ENCODE peak calls at places on chromosomes 2 and 18, in ten cellular contexts. K is heart right ventricle, D is spleen, L is cardiac fibroblast, O is A673, U is astrocyte of the spinal cord, S is lower leg skin, N is ovary, E is endodermal cell, J is astrocyte of the cerebellum. G is an unnamed sample.

GRCh38 chr2:1581965-1582625 is 162.2 kb downstream of the PXDN start:
- DNase-seq in S (no peak), K (no peak), J (no peak), U (no peak), E (peak), D (no peak), O (no peak), L (peak), N (no peak), G (no peak)

GRCh38 chr2:30255026-30255425 is 23.7 kb downstream of the LBH start:
- DNase-seq in J (no peak), U (no peak), L (no peak), N (no peak), K (no peak), E (no peak), O (no peak), S (peak), D (peak), G (no peak)

GRCh38 chr2:150716186-150716585 is 228.7 kb upstream of the RND3 start:
- DNase-seq in S (no peak), U (no peak), J (no peak), D (no peak), O (no peak), K (no peak), L (peak), N (no peak), E (no peak), G (peak)

GRCh38 chr18:31049189-31049588 is 6.6 kb upstream of the DSC3 start:
- DNase-seq in U (no peak), D (no peak), O (no peak), K (no peak), N (no peak), L (no peak), S (no peak), J (no peak), E (no peak), G (no peak)

GRCh38 chr18:22549260-22549937 is 131.7 kb upstream of the CTAGE1 start:
- DNase-seq in L (no peak), K (no peak), J (no peak), D (no peak), E (no peak), O (no peak), N (no peak), S (no peak), U (no peak), G (no peak)

GRCh38 chr2:144320491-144320890 is 199.4 kb downstream of the ZEB2 start:
- DNase-seq in L (peak), E (no peak), N (no peak), S (no peak), O (peak), U (peak), J (no peak), K (no peak), D (peak), G (peak)

GRCh38 chr2:121173112-121173511 is 111.9 kb downstream of the TFCP2L1 start:
- DNase-seq in E (no peak), J (peak), L (no peak), K (no peak), D (no peak), U (peak), O (no peak), N (no peak), S (peak), G (no peak)

GRCh38 chr2:98356729-98357128 is 10.5 kb downstream of the CNGA3 start:
- DNase-seq in J (no peak), O (no peak), S (no peak), N (no peak), D (no peak), U (no peak), L (no peak), K (no peak), E (no peak), G (no peak)

GRCh38 chr2:134327367-134327766 is 73.5 kb downstream of the MGAT5 start:
- DNase-seq in N (no peak), D (no peak), O (no peak), S (no peak), K (no peak), L (peak), U (no peak), E (no peak), J (no peak), G (peak)

GRCh38 chr2:70686577-70687460 is 81.2 kb downstream of the ADD2 start:
- DNase-seq in L (peak), J (no peak), O (peak), K (peak), U (peak), N (no peak), D (peak), S (peak), E (peak), G (peak)

GRCh38 chr2:226661789-226662545 is 137.7 kb downstream of the IRS1 start:
- DNase-seq in N (no peak), L (peak), K (peak), E (no peak), J (peak), U (peak), O (peak), S (no peak), D (no peak), G (peak)

GRCh38 chr2:151632993-151633592 is 101.2 kb downstream of the NEB start:
- DNase-seq in N (no peak), K (no peak), S (no peak), O (peak), E (no peak), D (no peak), J (no peak), U (peak), L (peak), G (peak)

GRCh38 chr2:65639156-65639876 is 206.9 kb upstream of the SPRED2 start:
- DNase-seq in E (no peak), S (no peak), K (no peak), L (peak), U (peak), D (no peak), J (peak), N (no peak), O (peak), G (peak)

GRCh38 chr2:10289352-10289751 is 13.4 kb upstream of the HPCAL1 start:
- DNase-seq in O (no peak), N (no peak), S (no peak), E (no peak), D (no peak), J (no peak), U (no peak), L (no peak), K (no peak), G (no peak)

GRCh38 chr2:98669675-98670074 is 61.3 kb downstream of the MGAT4A start:
- DNase-seq in K (no peak), J (no peak), D (no peak), U (no peak), N (no peak), S (no peak), O (no peak), E (no peak), L (peak), G (no peak)

GRCh38 chr2:85131116-85131515 is 2.1 kb upstream of the TCF7L1 start:
- DNase-seq in S (no peak), O (peak), J (no peak), L (peak), U (peak), E (peak), D (no peak), K (no peak), N (no peak), G (peak)

GRCh38 chr2:21519821-21520220 is 396.1 kb downstream of the TDRD15 start:
- DNase-seq in N (no peak), J (no peak), E (no peak), O (no peak), D (no peak), L (no peak), S (no peak), U (no peak), K (no peak), G (no peak)

GRCh38 chr2:169012812-169013627 is 18.1 kb downstream of the ABCB11 start:
- DNase-seq in O (no peak), D (no peak), S (no peak), N (no peak), U (no peak), L (peak), E (no peak), K (no peak), J (no peak), G (no peak)

GRCh38 chr18:80229766-80230745 is 17.3 kb downstream of the PARD6G start:
- DNase-seq in S (peak), L (no peak), J (no peak), K (no peak), O (no peak), E (no peak), D (no peak), N (no peak), U (no peak), G (no peak)

GRCh38 chr2:34254272-34254882 is 655.3 kb upstream of the FAM98A start:
- DNase-seq in J (no peak), K (no peak), S (no peak), E (no peak), L (no peak), D (no peak), U (no peak), O (no peak), N (no peak), G (no peak)

GRCh38 chr2:96841707-96842495 is 1.9 kb downstream of the ANKRD23 start:
- DNase-seq in D (no peak), J (no peak), K (no peak), O (no peak), N (no peak), E (no peak), L (no peak), U (no peak), S (no peak), G (no peak)

GRCh38 chr2:203905661-203906060 is 30.9 kb upstream of the ICOS start:
- DNase-seq in L (no peak), J (no peak), D (no peak), O (no peak), E (no peak), U (no peak), S (no peak), N (no peak), K (no peak), G (no peak)

GRCh38 chr18:42113529-42114191 is 158.6 kb downstream of the PIK3C3 start:
- DNase-seq in J (peak), K (no peak), O (peak), D (no peak), N (no peak), E (no peak), S (no peak), U (peak), L (peak), G (peak)

GRCh38 chr2:173652731-173653426 is 298.2 kb downstream of the CDCA7 start:
- DNase-seq in E (no peak), O (peak), J (peak), K (no peak), D (no peak), L (peak), S (no peak), N (no peak), U (peak), G (peak)

GRCh38 chr2:166125557-166125956 is 2.3 kb downstream of the SCN1A start:
- DNase-seq in S (no peak), O (no peak), L (no peak), J (no peak), N (no peak), U (no peak), K (no peak), D (no peak), E (no peak), G (no peak)

GRCh38 chr2:211665299-211665698 is 873.3 kb downstream of the ERBB4 start:
- DNase-seq in E (no peak), K (no peak), D (no peak), L (no peak), O (no peak), U (no peak), N (no peak), J (no peak), S (no peak), G (no peak)

GRCh38 chr2:168639501-168639900 is 162.9 kb upstream of the NOSTRIN start:
- DNase-seq in E (peak), D (no peak), L (peak), S (no peak), K (peak), N (peak), O (peak), U (peak), J (no peak), G (peak)

GRCh38 chr2:217142649-217143266 is 282.9 kb upstream of the TNP1 start:
- DNase-seq in J (no peak), D (no peak), E (peak), S (no peak), U (peak), N (no peak), L (peak), K (no peak), O (peak), G (no peak)
- H3K4me3 ChIP-seq in J (no peak), D (no peak), E (peak), S (no peak), U (no peak), N (no peak), L (no peak), K (no peak), O (no peak), G (no peak)

GRCh38 chr2:38539086-38539485 is 63.6 kb downstream of the HNRNPLL start:
- DNase-seq in J (no peak), S (no peak), K (no peak), E (peak), L (no peak), N (no peak), D (no peak), U (no peak), O (peak), G (no peak)
- TF ChIP-seq CTCF in J (no peak), S (no peak), K (no peak), E (peak), L (no peak), N (no peak), D (no peak), U (no peak), O (peak), G (no peak)

GRCh38 chr2:190408538-190409271 is 550 bp downstream of the MFSD6 start:
- DNase-seq in D (no peak), N (peak), O (peak), L (no peak), J (no peak), U (peak), K (peak), S (peak), E (peak), G (no peak)

GRCh38 chr2:190407246-190407661 is 901 bp upstream of the MFSD6 start:
- DNase-seq in E (peak), L (no peak), D (no peak), K (no peak), O (peak), N (no peak), U (no peak), J (no peak), S (no peak), G (no peak)

GRCh38 chr2:190407662-190408537 is at the start of gene MFSD6:
- DNase-seq in D (peak), U (no peak), E (peak), L (no peak), K (peak), J (no peak), O (peak), S (peak), N (peak), G (no peak)

GRCh38 chr2:190410171-190410570 is 2.0 kb downstream of the MFSD6 start:
- DNase-seq in S (no peak), N (no peak), K (no peak), D (no peak), E (no peak), J (no peak), L (no peak), U (no peak), O (no peak), G (no peak)

DNA sequence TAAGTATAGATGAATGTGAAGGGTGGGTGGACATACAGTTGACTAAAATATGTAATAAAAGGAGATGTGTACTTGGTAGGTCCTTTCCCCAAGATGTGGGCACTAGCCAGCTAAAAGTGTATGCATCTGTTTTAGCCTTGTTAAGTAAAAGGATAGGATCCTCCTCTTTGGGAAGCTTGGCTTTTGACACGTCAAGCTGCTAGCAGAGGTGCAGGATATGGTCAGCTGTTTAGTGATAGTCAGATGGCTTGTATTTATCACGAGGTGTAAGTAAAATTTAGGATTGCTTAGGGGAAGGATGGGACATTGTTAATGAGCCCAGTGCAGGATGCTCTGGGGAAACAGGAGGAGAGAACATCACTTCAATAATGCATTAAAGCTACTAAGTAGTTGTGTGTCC is 1.5 kb downstream of the MFSD6 start:
- DNase-seq in K (no peak), U (no peak), E (no peak), L (no peak), O (no peak), J (no peak), D (no peak), N (no peak), S (no peak), G (no peak)
- H3K4me3 ChIP-seq in K (peak), U (no peak), E (no peak), L (no peak), O (no peak), J (no peak), D (peak), N (no peak), S (no peak), G (no peak)

GRCh38 chr2:101518470-101519172 is 43.7 kb upstream of the RFX8 start:
- DNase-seq in O (peak), N (peak), E (peak), U (peak), K (peak), S (no peak), D (no peak), J (no peak), L (peak), G (peak)
- TF ChIP-seq CTCF in O (peak), N (no peak), E (peak), U (peak), K (peak), S (no peak), D (no peak), J (peak), L (peak), G (peak)

DNA sequence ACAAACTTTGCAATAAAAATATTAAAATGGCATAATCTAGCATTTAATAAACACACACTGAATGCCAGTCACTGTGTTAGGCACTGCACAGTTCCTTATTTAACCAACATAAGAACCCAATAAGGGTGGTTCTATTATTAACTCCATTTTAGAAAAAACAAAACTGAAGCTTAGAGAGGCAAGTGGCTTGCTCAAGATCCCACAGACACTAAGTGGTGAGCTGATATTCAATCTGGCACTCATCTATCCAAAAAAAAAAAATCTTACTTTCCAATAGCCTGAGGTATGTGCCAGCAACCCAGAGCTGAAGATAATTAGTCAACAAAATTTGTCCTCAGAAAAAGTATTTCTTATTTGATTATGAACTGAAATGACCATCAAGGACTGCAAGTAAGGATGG is 799 bp downstream of the CYTIP start:
- DNase-seq in K (no peak), N (no peak), E (no peak), L (no peak), S (no peak), O (no peak), D (no peak), J (no peak), U (no peak), G (no peak)
- H3K4me3 ChIP-seq in K (peak), N (no peak), E (no peak), L (no peak), S (no peak), O (no peak), D (peak), J (no peak), U (no peak), G (no peak)

GRCh38 chr18:66749030-66749429 is 145.1 kb upstream of the CDH19 start:
- DNase-seq in D (no peak), E (no peak), N (no peak), K (no peak), O (peak), J (no peak), L (peak), S (no peak), U (peak), G (no peak)
- TF ChIP-seq CTCF in D (no peak), E (peak), N (no peak), K (peak), O (peak), J (peak), L (peak), S (no peak), U (peak), G (no peak)

GRCh38 chr2:221518937-221519635 is 53.0 kb downstream of the EPHA4 start:
- DNase-seq in L (no peak), U (no peak), N (no peak), E (no peak), O (no peak), K (no peak), D (no peak), J (no peak), S (no peak), G (no peak)
- H3K4me3 ChIP-seq in L (no peak), U (no peak), N (no peak), E (peak), O (no peak), K (no peak), D (peak), J (no peak), S (no peak), G (no peak)

DNA sequence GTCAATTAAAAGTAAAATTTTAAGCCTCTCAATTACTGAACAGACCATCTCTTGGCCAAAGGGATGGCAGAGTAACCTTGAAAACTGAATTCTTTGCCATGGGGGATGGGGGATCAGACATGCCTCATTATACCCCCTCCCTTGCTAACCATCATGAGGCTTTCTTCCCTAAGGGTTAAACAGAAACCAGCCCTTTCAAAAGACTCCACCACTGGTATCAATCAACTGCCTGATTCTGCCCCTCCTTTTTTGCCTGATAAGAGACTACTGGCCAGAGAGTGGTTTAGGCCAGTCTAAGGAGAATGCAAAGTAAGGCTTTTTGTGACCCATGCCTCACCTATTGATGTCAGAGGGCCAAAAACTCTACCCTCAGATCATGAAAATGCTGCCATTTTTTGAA is 270.5 kb upstream of the CELF4 start:
- DNase-seq in K (no peak), D (no peak), S (no peak), U (no peak), O (no peak), J (no peak), E (no peak), N (no peak), L (no peak), G (no peak)
- TF ChIP-seq CTCF in K (no peak), D (no peak), S (no peak), U (no peak), O (no peak), J (no peak), E (no peak), N (no peak), L (no peak), G (no peak)

DNA sequence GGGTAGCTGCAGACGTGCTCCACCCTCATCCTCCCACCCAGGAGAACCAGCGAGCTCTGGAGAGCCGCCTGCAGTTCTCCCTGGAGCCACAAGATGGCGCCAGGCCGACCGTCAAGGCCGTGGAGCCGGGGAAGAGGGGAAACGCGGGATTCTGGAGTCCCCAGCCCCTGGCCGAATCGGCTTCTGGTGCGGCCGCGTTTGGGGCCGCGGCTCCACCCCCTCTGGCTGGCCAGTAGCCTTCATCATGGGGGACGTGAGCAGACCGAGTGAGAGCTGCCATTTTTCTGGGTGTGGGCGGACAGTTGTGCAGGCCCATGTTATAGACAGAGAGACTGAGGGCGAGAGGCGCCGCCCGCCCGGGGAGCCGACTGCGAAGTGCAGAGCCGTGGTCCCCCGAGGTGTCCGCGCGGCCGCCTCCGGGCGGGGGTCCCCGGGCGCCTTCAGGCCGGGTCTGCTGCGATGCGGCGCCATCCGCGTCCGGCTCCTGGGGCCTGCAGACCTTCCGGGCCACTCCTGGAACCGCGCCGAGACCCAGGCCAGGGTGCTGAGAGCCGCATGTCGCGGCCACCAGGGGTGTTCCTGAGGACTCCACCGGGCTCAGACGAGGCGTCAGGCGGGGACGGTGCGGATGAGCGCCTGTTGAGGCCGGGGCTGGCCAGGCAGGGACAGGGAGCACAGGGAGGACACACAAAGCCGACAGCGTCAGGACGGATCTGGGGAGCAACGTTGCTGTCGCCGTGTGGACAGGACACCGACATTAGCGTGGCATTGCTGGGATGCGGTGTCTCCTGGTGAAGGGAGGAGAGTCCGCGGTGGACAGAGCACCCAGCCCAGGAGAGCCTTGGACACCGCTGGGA is 418.2 kb upstream of the HS6ST1 start:
- DNase-seq in U (peak), S (peak), J (peak), N (peak), L (peak), E (peak), O (peak), K (peak), D (peak), G (peak)
- H3K4me3 ChIP-seq in U (peak), S (no peak), J (peak), N (no peak), L (no peak), E (no peak), O (no peak), K (peak), D (peak), G (peak)